ENCODE peak calls at places on chromosomes 7 and 10, in ten cellular contexts. L is substantia nigra, N is H1, B is GM23338, U is GM23248, F is left ventricle myocardium inferior, P is neural progenitor cell, D is IMR-90, K is pancreas, X is fibroblast of lung. Q is an unnamed sample.

GRCh38 chr10:130999376-131000202 is 311.9 kb downstream of the TCERG1L start:
- DNase-seq in N (no peak), B (no peak), D (no peak), L (no peak), P (no peak), X (no peak), K (no peak), U (no peak), F (no peak), Q (no peak)

GRCh38 chr7:98998821-98999725 is 120.7 kb downstream of the TRRAP start:
- DNase-seq in L (no peak), X (no peak), K (no peak), B (no peak), F (no peak), N (no peak), P (no peak), D (no peak), U (no peak), Q (no peak)

GRCh38 chr7:89133819-89134218 is 338.3 kb upstream of the TEX47 start:
- DNase-seq in X (no peak), L (no peak), N (no peak), P (peak), U (no peak), F (no peak), B (no peak), D (no peak), K (no peak), Q (no peak)

GRCh38 chr7:26664735-26665420 is 199.5 kb downstream of the SKAP2 start:
- DNase-seq in X (peak), U (peak), N (no peak), L (no peak), F (no peak), B (no peak), D (peak), P (no peak), K (peak), Q (no peak)

GRCh38 chr7:55533050-55533728 is 39.1 kb downstream of the VOPP1 start:
- DNase-seq in D (peak), F (no peak), U (peak), B (no peak), K (no peak), N (no peak), P (no peak), X (peak), L (peak), Q (no peak)

GRCh38 chr7:139620676-139621344 is 97.3 kb downstream of the CLEC2L start:
- DNase-seq in P (peak), U (peak), D (peak), F (no peak), N (peak), B (peak), X (no peak), K (peak), L (no peak), Q (peak)

GRCh38 chr10:98167191-98167590 is 32.7 kb downstream of the R3HCC1L start:
- DNase-seq in N (no peak), X (no peak), P (no peak), D (no peak), K (no peak), L (no peak), F (no peak), U (no peak), B (no peak), Q (no peak)

GRCh38 chr7:130491841-130492518 is at the start of gene MEST:
- DNase-seq in F (no peak), D (peak), X (peak), L (no peak), U (peak), B (peak), K (peak), N (peak), P (peak), Q (no peak)

GRCh38 chr10:120732643-120733313 is 118.4 kb upstream of the WDR11 start:
- DNase-seq in N (no peak), D (no peak), P (peak), X (peak), F (no peak), K (no peak), B (no peak), L (no peak), U (no peak), Q (no peak)

GRCh38 chr10:97075961-97076525 is 109.7 kb downstream of the SLIT1 start:
- DNase-seq in B (no peak), P (no peak), F (no peak), K (no peak), N (no peak), U (no peak), L (no peak), D (no peak), X (no peak), Q (no peak)

GRCh38 chr7:23458044-23458443 is 12.2 kb downstream of the IGF2BP3 start:
- DNase-seq in P (no peak), B (no peak), N (no peak), L (no peak), K (no peak), F (no peak), X (peak), U (no peak), D (no peak), Q (no peak)

GRCh38 chr10:71517310-71518159 is 120.8 kb downstream of the CDH23 start:
- DNase-seq in K (no peak), X (no peak), U (no peak), B (no peak), L (no peak), N (no peak), D (no peak), P (no peak), F (no peak), Q (peak)

GRCh38 chr10:112375721-112376577 is 2.0 kb downstream of the ACSL5 start:
- DNase-seq in B (no peak), K (peak), P (no peak), U (peak), D (peak), N (no peak), L (no peak), F (peak), X (peak), Q (peak)

GRCh38 chr7:49389866-49390265 is 383.6 kb upstream of the VWC2 start:
- DNase-seq in X (no peak), F (no peak), U (no peak), B (peak), D (no peak), K (no peak), N (no peak), P (no peak), L (no peak), Q (no peak)

GRCh38 chr10:61271127-61271780 is 181.9 kb downstream of the TMEM26 start:
- DNase-seq in N (no peak), K (no peak), L (no peak), D (peak), U (peak), B (peak), F (no peak), P (no peak), X (peak), Q (no peak)

GRCh38 chr7:83413425-83413824 is 235.5 kb downstream of the SEMA3E start:
- DNase-seq in B (no peak), L (no peak), K (no peak), N (no peak), D (peak), X (peak), F (no peak), P (no peak), U (peak), Q (no peak)

GRCh38 chr7:83105948-83106347 is 56.7 kb downstream of the PCLO start:
- DNase-seq in X (no peak), F (no peak), L (no peak), P (peak), N (no peak), U (no peak), K (no peak), B (peak), D (no peak), Q (no peak)

GRCh38 chr7:30548762-30549344 is 44.2 kb upstream of the GGCT start:
- DNase-seq in L (peak), B (peak), U (peak), N (peak), F (peak), K (peak), D (peak), X (peak), P (peak), Q (no peak)

GRCh38 chr10:119871881-119872609 is 598 bp downstream of the MCMBP start:
- DNase-seq in D (peak), N (peak), F (peak), K (peak), X (peak), B (peak), L (peak), U (peak), P (peak), Q (peak)

GRCh38 chr7:80923211-80923612 is 4.4 kb upstream of the SEMA3C start:
- DNase-seq in D (no peak), B (no peak), U (no peak), N (no peak), X (no peak), L (no peak), K (no peak), P (no peak), F (no peak), Q (no peak)

GRCh38 chr10:22624289-22624738 is 90.1 kb downstream of the PIP4K2A start:
- DNase-seq in F (no peak), N (no peak), B (peak), D (peak), U (peak), P (no peak), X (peak), K (no peak), L (no peak), Q (no peak)

DNA sequence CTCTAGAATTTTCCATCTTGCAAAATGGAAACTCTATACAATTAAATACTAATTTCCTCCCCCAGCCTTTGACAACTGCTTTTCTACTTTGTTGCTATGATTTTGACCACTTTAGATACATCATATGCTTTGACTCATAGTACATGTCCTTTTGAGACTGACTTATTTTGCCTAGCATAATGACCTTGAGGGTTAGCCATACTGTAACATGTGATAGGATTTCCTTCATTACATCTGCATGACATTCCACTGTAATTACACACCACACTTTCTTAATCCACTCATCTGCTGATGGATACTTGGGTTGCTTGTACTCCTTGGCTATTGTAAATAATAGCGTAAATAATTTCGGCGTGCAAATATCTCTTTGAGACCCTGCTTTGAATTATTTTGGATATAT is 127.7 kb downstream of the JAZF1 start:
- DNase-seq in X (peak), N (no peak), L (no peak), B (no peak), P (no peak), F (no peak), U (peak), K (no peak), D (peak), Q (no peak)
- H3K27ac ChIP-seq in X (peak), N (no peak), L (no peak), B (no peak), P (no peak), F (no peak), U (peak), K (no peak), D (no peak), Q (no peak)

GRCh38 chr10:129775681-129776080 is 188.4 kb downstream of the EBF3 start:
- DNase-seq in D (no peak), L (no peak), P (no peak), B (no peak), F (no peak), U (no peak), N (no peak), X (no peak), K (no peak), Q (no peak)
- H3K27ac ChIP-seq in D (no peak), L (no peak), P (no peak), B (no peak), F (no peak), U (no peak), N (no peak), X (no peak), K (no peak), Q (no peak)

GRCh38 chr7:38368191-38368605 is 94.8 kb upstream of the TARP start:
- DNase-seq in F (peak), P (peak), N (peak), K (peak), L (no peak), U (peak), D (peak), B (peak), X (peak), Q (peak)

GRCh38 chr7:38374507-38374906 is 101.1 kb upstream of the TARP start:
- DNase-seq in F (no peak), B (peak), P (peak), K (no peak), U (peak), L (no peak), X (peak), D (peak), N (peak), Q (no peak)

GRCh38 chr7:38375453-38375852 is 102.0 kb upstream of the TARP start:
- DNase-seq in U (no peak), N (no peak), K (no peak), F (no peak), D (no peak), L (no peak), B (no peak), X (no peak), P (no peak), Q (no peak)

GRCh38 chr7:38369816-38370493 is 96.5 kb upstream of the TARP start:
- DNase-seq in U (peak), X (peak), N (peak), B (peak), F (peak), D (peak), K (peak), P (peak), L (peak), Q (peak)

DNA sequence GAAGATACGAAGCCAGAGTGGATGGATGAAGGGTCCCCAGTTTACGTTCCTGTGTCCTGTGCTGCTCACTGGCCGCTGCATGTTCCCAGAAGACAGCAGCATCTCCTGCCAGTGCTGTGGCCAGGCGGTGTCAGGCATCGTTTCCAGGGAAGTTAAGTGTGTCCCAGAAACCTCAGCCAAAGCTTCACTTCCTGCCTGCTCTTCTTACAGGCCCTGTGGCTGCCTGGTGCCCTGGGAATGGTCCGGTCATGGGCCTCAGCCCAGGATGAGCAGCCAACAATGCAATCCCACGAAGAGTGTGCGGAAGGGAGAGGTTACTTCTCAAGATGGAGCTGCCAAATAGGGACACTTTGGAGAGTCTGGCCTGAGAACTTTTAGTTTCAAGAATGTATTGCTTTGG is 99.7 kb upstream of the TARP start:
- DNase-seq in F (no peak), N (no peak), K (no peak), U (peak), D (no peak), P (no peak), L (no peak), B (no peak), X (no peak), Q (peak)
- H3K27ac ChIP-seq in F (no peak), N (no peak), K (no peak), U (no peak), D (no peak), P (no peak), L (no peak), B (no peak), X (no peak), Q (no peak)

GRCh38 chr7:159031135-159031701 is 113.4 kb downstream of the VIPR2 start:
- DNase-seq in X (no peak), L (no peak), N (peak), F (peak), B (peak), K (no peak), U (no peak), P (peak), D (no peak), Q (peak)
- H3K27ac ChIP-seq in X (no peak), L (peak), N (no peak), F (peak), B (no peak), K (peak), U (no peak), P (no peak), D (no peak), Q (peak)

DNA sequence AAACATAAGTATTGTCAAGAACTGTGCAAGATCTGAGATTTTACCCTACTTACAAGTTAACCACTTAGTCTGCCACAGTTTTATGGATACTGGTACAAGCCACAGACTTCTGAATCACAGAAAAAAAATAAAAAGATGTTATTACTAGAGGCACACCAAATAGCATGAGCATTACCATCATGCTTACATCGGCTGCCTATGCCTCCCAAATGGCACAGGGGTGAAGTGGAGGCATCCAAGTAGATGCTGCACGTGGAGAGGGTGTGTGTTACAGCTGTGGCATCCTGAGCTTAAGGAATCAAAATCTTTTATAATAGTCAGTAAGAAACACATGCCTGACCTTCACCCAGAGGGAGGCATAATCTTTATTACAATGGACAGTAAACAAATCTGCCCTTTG is 207.8 kb downstream of the TFEC start:
- DNase-seq in X (peak), L (no peak), B (no peak), D (peak), P (no peak), F (no peak), U (peak), N (no peak), K (no peak), Q (no peak)
- H3K27ac ChIP-seq in X (no peak), L (no peak), B (no peak), D (no peak), P (no peak), F (no peak), U (no peak), N (no peak), K (no peak), Q (no peak)

GRCh38 chr7:152130658-152131590 is 105.5 kb downstream of the GALNT11 start:
- DNase-seq in N (no peak), L (no peak), B (no peak), D (no peak), X (no peak), P (no peak), U (no peak), F (no peak), K (no peak), Q (no peak)
- H3K27ac ChIP-seq in N (no peak), L (no peak), B (no peak), D (no peak), X (no peak), P (no peak), U (no peak), F (no peak), K (no peak), Q (no peak)